ENCODE peak calls at places on chromosomes 13 and 19, in six cellular contexts. O is Peyer's patch; U is CD8-positive, alpha-beta T cell; H is AG09309; C is osteocyte; B is astrocyte of the spinal cord. F is an unnamed sample.

GRCh38 chr13:23658929-23659541 is 88.8 kb downstream of the TNFRSF19 start:
- DNase-seq in O (no peak), U (no peak), H (no peak), C (no peak), B (no peak), F (no peak)

GRCh38 chr13:69458013-69458412 is 649.6 kb upstream of the ATXN8OS start:
- DNase-seq in O (no peak), U (no peak), H (no peak), C (no peak), B (no peak), F (no peak)

GRCh38 chr13:52809310-52809769 is 39.1 kb downstream of the PCDH8 start:
- DNase-seq in O (peak; percentile 67), U (peak; percentile 12), H (peak; percentile 1), C (no peak), B (peak; percentile 20), F (peak; percentile 48)

GRCh38 chr19:42652021-42652420 is 57.3 kb upstream of the CEACAM8 start:
- DNase-seq in O (no peak), U (no peak), H (no peak), C (no peak), B (no peak), F (no peak)

GRCh38 chr19:10895920-10896319 is 24.6 kb downstream of the CARM1 start:
- DNase-seq in O (no peak), U (no peak), H (no peak), C (no peak), B (no peak), F (no peak)

GRCh38 chr19:1445932-1446712 is 3.8 kb upstream of the APC2 start:
- DNase-seq in O (no peak), U (no peak), H (no peak), C (no peak), B (no peak), F (no peak)

GRCh38 chr13:67133476-67133875 is 96.7 kb downstream of the PCDH9 start:
- DNase-seq in O (no peak), U (no peak), H (no peak), C (no peak), B (no peak), F (no peak)

GRCh38 chr13:105991622-105992254 is 543.7 kb downstream of the EFNB2 start:
- DNase-seq in O (no peak), U (no peak), H (peak; percentile 33), C (no peak), B (peak; percentile 78), F (peak; percentile 66)

GRCh38 chr19:2529473-2529918 is 53.6 kb downstream of the GADD45B start:
- DNase-seq in O (peak; percentile 80), U (no peak), H (peak; percentile 81), C (no peak), B (peak; percentile 80), F (peak; percentile 77)

GRCh38 chr13:27659466-27659865 is 37.8 kb downstream of the POLR1D start:
- DNase-seq in O (no peak), U (no peak), H (no peak), C (no peak), B (no peak), F (peak; percentile 59)

GRCh38 chr13:36475468-36475867 is 43.2 kb downstream of the CCNA1 start:
- DNase-seq in O (no peak), U (no peak), H (no peak), C (no peak), B (no peak), F (peak; percentile 19)

GRCh38 chr13:87792878-87793277 is 121.7 kb downstream of the SLITRK5 start:
- DNase-seq in O (no peak), U (no peak), H (no peak), C (no peak), B (no peak), F (no peak)

GRCh38 chr13:98052412-98052811 is 90.5 kb upstream of the FARP1 start:
- DNase-seq in O (no peak), U (no peak), H (no peak), C (no peak), B (no peak), F (no peak)

GRCh38 chr13:72696590-72696989 is 30.8 kb downstream of the MZT1 start:
- DNase-seq in O (no peak), U (no peak), H (no peak), C (no peak), B (peak; percentile 43), F (peak; percentile 45)

GRCh38 chr19:33295621-33296472 is 6.5 kb downstream of the CEBPA start:
- DNase-seq in O (peak; percentile 36), U (no peak), H (no peak), C (no peak), B (no peak), F (no peak)

GRCh38 chr19:39199025-39199424 is 2.3 kb downstream of the NCCRP1 start:
- DNase-seq in O (no peak), U (no peak), H (no peak), C (no peak), B (peak; percentile 17), F (peak; percentile 52)

GRCh38 chr19:39197808-39198207 is 1.0 kb downstream of the NCCRP1 start:
- DNase-seq in O (no peak), U (no peak), H (no peak), C (no peak), B (no peak), F (no peak)

GRCh38 chr19:39195755-39196154 is 1.0 kb upstream of the NCCRP1 start:
- DNase-seq in O (no peak), U (no peak), H (no peak), C (no peak), B (no peak), F (no peak)

GRCh38 chr19:39196320-39196719 is 444 bp upstream of the NCCRP1 start:
- DNase-seq in O (no peak), U (no peak), H (no peak), C (no peak), B (no peak), F (no peak)

DNA sequence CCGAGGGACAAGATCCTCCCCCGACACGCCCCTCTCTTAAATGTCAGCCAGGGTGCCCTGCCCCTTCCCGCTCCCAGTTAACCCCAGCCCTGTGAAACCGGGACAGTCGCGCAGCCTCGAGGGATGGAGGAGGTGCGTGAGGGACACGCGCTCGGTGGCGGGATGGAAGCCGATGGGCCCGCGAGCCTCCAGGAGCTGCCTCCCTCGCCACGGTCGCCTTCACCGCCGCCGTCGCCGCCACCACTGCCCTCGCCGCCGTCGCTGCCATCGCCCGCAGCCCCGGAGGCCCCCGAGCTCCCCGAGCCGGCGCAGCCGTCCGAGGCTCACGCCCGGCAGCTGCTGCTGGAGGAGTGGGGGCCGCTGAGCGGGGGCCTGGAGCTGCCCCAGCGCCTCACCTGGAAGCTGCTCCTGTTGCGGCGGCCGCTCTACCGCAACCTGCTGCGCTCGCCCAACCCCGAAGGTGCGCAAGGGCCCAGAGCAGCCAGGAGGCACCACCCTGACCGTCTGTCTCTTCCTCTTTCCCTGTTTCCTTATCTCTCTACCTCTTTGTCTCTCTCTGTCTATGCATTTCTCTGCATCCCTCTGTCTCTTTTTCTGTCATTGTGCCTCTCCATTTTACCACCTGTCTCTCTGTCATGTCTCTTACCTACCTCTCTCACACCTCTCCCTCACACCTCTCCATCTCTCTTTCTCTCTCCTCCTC is at the start of gene NCCRP1:
- DNase-seq in O (no peak), U (no peak), H (no peak), C (no peak), B (no peak), F (no peak)
- TF ChIP-seq CTCF in O (no peak), U (no peak), H (no peak), C (no peak), B (no peak), F (no peak)

GRCh38 chr19:35846038-35846668 is 6.2 kb downstream of the NPHS1 start:
- DNase-seq in O (no peak), U (no peak), H (no peak), C (no peak), B (no peak), F (no peak)

GRCh38 chr19:35847911-35848310 is 4.4 kb downstream of the NPHS1 start:
- DNase-seq in O (no peak), U (no peak), H (no peak), C (no peak), B (no peak), F (no peak)

GRCh38 chr19:35851213-35852028 is 883 bp downstream of the NPHS1 start:
- DNase-seq in O (no peak), U (no peak), H (no peak), C (no peak), B (no peak), F (no peak)

GRCh38 chr19:35848919-35849505 is 3.3 kb downstream of the NPHS1 start:
- DNase-seq in O (no peak), U (no peak), H (no peak), C (no peak), B (no peak), F (no peak)

GRCh38 chr19:35848486-35848885 is 3.8 kb downstream of the NPHS1 start:
- DNase-seq in O (no peak), U (no peak), H (no peak), C (no peak), B (no peak), F (no peak)
- TF ChIP-seq CTCF in O (no peak), U (no peak), H (no peak), C (no peak), B (no peak), F (no peak)

DNA sequence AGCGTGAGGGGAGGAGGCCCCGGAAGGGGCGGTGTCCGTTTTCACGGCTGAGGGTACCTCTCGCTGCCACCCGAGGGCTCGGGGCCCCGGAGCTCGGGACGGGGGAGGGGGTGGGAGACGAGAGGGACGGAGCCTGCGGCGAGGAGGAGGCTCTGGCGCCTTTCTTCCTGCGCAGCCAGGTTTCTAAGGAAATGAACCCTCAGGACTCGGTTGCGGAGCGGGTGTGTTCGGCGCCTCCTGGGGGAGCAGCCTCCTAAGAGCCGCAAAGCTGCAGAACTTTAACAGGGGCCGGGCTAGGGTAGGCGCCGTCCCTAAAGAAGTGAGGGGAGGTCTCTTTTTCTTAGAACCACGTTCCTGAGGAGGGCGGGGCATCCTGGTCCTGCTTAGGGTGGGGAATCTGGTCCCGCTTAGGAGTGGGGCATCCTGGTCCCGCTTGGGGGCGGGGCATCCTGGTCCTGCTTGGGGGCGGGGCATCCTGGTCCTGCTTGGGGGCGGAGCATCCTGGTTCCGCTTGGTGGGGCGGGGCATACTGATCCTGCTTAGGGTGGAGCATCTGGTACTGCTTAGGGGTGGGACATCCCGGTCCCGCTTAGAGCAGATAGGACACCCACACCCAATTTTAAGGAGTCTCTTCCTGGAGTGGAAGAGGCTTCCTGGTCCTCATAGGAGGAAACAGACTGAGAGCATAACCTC is 6.2 kb downstream of the SYT5 start:
- DNase-seq in O (peak; percentile 74), U (no peak), H (peak; percentile 34), C (no peak), B (peak; percentile 57), F (peak; percentile 53)
- TF ChIP-seq CTCF in O (no peak), U (no peak), H (no peak), C (no peak), B (peak; percentile 9), F (no peak)

GRCh38 chr19:5225486-5226345 is 114.9 kb downstream of the PTPRS start:
- DNase-seq in O (no peak), U (no peak), H (no peak), C (no peak), B (no peak), F (no peak)
- TF ChIP-seq CTCF in O (peak; percentile 21), U (no peak), H (peak; percentile 59), C (peak; percentile 52), B (peak; percentile 66), F (peak; percentile 45)

GRCh38 chr19:53558404-53558803 is 20.5 kb downstream of the ZNF331 start:
- DNase-seq in O (no peak), U (no peak), H (no peak), C (no peak), B (no peak), F (no peak)
- TF ChIP-seq CTCF in O (no peak), U (no peak), H (no peak), C (no peak), B (no peak), F (no peak)

F was measured in cardiac fibroblast.